ENCODE peak calls at places on chromosome 22, in eight cellular contexts. G is fibroblast of the aortic adventitia; Z is SK-MEL-5; K is AG09319; J is stimulated activated CD4-positive, alpha-beta T cell treated with anti-CD3 and anti-CD28 coated beads, Interleukin-4, amount 100 ng/mL, for 48 hours; T is fibroblast of the conjunctiva; L is activated T-cell treated with anti-CD3 and anti-CD28 coated beads for 4 hours; H is tibial nerve. N is an unnamed sample.

GRCh38 chr22:50473855-50474671 is 772 bp downstream of the SBF1 start:
- DNase-seq in H (no peak), T (no peak), K (no peak), L (no peak), J (peak; percentile 27), Z (no peak), G (peak; percentile 50), N (no peak)

GRCh38 chr22:40009231-40009769 is 14.5 kb downstream of the FAM83F start:
- DNase-seq in H (no peak), J (no peak), G (no peak), T (no peak), Z (no peak), K (no peak), L (no peak), N (no peak)

GRCh38 chr22:38753894-38754246 is 1.9 kb downstream of the SUN2 start:
- DNase-seq in T (no peak), J (no peak), K (no peak), L (no peak), H (no peak), G (no peak), Z (no peak), N (no peak)

GRCh38 chr22:45830531-45831245 is 146.3 kb downstream of the WNT7B start:
- DNase-seq in J (no peak), L (no peak), Z (no peak), G (peak; percentile 33), H (no peak), T (no peak), K (no peak), N (no peak)

GRCh38 chr22:31141551-31141950 is 1.2 kb upstream of the PLA2G3 start:
- DNase-seq in T (no peak), Z (no peak), K (no peak), L (no peak), G (no peak), J (no peak), H (no peak), N (no peak)

GRCh38 chr22:20283674-20284066 is 15.6 kb upstream of the RTN4R start:
- DNase-seq in H (no peak), G (no peak), Z (no peak), K (no peak), L (no peak), T (no peak), J (no peak), N (no peak)

GRCh38 chr22:17268501-17269223 is 49.4 kb upstream of the ADA2 start:
- DNase-seq in K (no peak), T (no peak), J (no peak), G (no peak), Z (no peak), L (no peak), H (no peak), N (no peak)

GRCh38 chr22:32591620-32592019 is 117.0 kb downstream of the FBXO7 start:
- DNase-seq in G (peak; percentile 75), K (peak; percentile 52), J (no peak), H (no peak), Z (no peak), L (no peak), T (no peak), N (no peak)

GRCh38 chr22:19841641-19842385 is 12.9 kb downstream of the GNB1L start:
- DNase-seq in T (no peak), J (no peak), L (no peak), G (no peak), Z (no peak), H (no peak), K (no peak), N (no peak)

GRCh38 chr22:19422440-19423301 is 8.9 kb downstream of the HIRA start:
- DNase-seq in Z (no peak), H (no peak), K (no peak), J (no peak), T (no peak), L (no peak), G (no peak), N (no peak)

GRCh38 chr22:26362471-26362870 is 66.6 kb upstream of the ASPHD2 start:
- DNase-seq in G (peak; percentile 11), T (no peak), Z (no peak), H (no peak), L (no peak), K (no peak), J (no peak), N (no peak)

GRCh38 chr22:30643055-30643875 is 7.7 kb downstream of the SLC35E4 start:
- DNase-seq in T (no peak), G (no peak), H (no peak), Z (no peak), K (no peak), J (no peak), L (no peak), N (no peak)

GRCh38 chr22:36328635-36329216 is 59.0 kb downstream of the MYH9 start:
- DNase-seq in H (no peak), T (no peak), K (no peak), Z (no peak), G (peak; percentile 73), L (no peak), J (no peak), N (no peak)

GRCh38 chr22:26998134-26998533 is 340.7 kb downstream of the MIAT start:
- DNase-seq in J (no peak), T (no peak), Z (no peak), G (no peak), L (no peak), K (no peak), H (no peak), N (no peak)

N was measured in progenitor cell of endocrine pancreas.